ENCODE peak calls at places on chromosomes 12 and 14, in four cellular contexts. E is fibroblast of lung, F is HCT116, Q is choroid plexus epithelial cell. L is an unnamed sample.

GRCh38 chr14:98953544-98954346 is 318.3 kb downstream of the BCL11B start:
- DNase-seq in E (peak; percentile 79), F (no peak), Q (no peak), L (no peak)

GRCh38 chr14:77158175-77158908 is 16.8 kb upstream of the ZDHHC22 start:
- DNase-seq in E (peak; percentile 76), F (no peak), Q (peak; percentile 57), L (peak; percentile 27)

GRCh38 chr14:99688210-99688581 is 4.1 kb downstream of the CYP46A1 start:
- DNase-seq in E (no peak), F (no peak), Q (no peak), L (no peak)

GRCh38 chr12:26043139-26044006 is 81.5 kb downstream of the BHLHE41 start:
- DNase-seq in E (peak; percentile 35), F (no peak), Q (no peak), L (no peak)

GRCh38 chr14:34081126-34081575 is 130.3 kb upstream of the EGLN3 start:
- DNase-seq in E (peak; percentile 85), F (no peak), Q (peak; percentile 65), L (peak; percentile 75)

GRCh38 chr12:88726806-88727722 is 146.8 kb upstream of the KITLG start:
- DNase-seq in E (peak; percentile 39), F (no peak), Q (no peak), L (no peak)

GRCh38 chr14:93800038-93800937 is 12.0 kb upstream of the PRIMA1 start:
- DNase-seq in E (no peak), F (no peak), Q (no peak), L (no peak)

GRCh38 chr14:61453103-61453767 is 131.9 kb downstream of the PRKCH start:
- DNase-seq in E (no peak), F (no peak), Q (no peak), L (no peak)

GRCh38 chr12:130460611-130461478 is 123.2 kb downstream of the PIWIL1 start:
- DNase-seq in E (no peak), F (no peak), Q (no peak), L (no peak)

GRCh38 chr14:20486700-20487401 is 17.6 kb downstream of the PNP start:
- DNase-seq in E (no peak), F (no peak), Q (no peak), L (no peak)

GRCh38 chr14:94612174-94612573 is at the start of gene SERPINA3:
- DNase-seq in E (peak; percentile 40), F (no peak), Q (peak; percentile 76), L (no peak)

GRCh38 chr12:110436231-110436630 is 13.9 kb downstream of the ARPC3 start:
- DNase-seq in E (peak; percentile 21), F (no peak), Q (peak; percentile 39), L (no peak)

GRCh38 chr12:56097738-56098137 is 6.6 kb upstream of the PA2G4 start:
- DNase-seq in E (no peak), F (no peak), Q (no peak), L (no peak)

GRCh38 chr12:12079291-12079690 is 8.6 kb downstream of the BCL2L14 start:
- DNase-seq in E (peak; percentile 74), F (no peak), Q (peak; percentile 58), L (no peak)

GRCh38 chr12:863285-863684 is 86.2 kb downstream of the RAD52 start:
- DNase-seq in E (no peak), F (no peak), Q (no peak), L (no peak)

GRCh38 chr12:108302471-108303311 is 36.4 kb downstream of the CMKLR1 start:
- DNase-seq in E (peak; percentile 34), F (no peak), Q (peak; percentile 63), L (peak; percentile 25)

GRCh38 chr14:32087173-32087861 is 10.2 kb downstream of the ARHGAP5 start:
- DNase-seq in E (peak; percentile 85), F (peak; percentile 83), Q (peak; percentile 93), L (no peak)

GRCh38 chr12:75837700-75838099 is 193.9 kb downstream of the PHLDA1 start:
- DNase-seq in E (no peak), F (no peak), Q (no peak), L (no peak)

GRCh38 chr12:79933580-79934264 is 1.2 kb downstream of the PPP1R12A start:
- DNase-seq in E (peak; percentile 12), F (no peak), Q (peak; percentile 23), L (no peak)

GRCh38 chr14:67882973-67883372 is 63.4 kb downstream of the RAD51B start:
- DNase-seq in E (no peak), F (no peak), Q (peak; percentile 5), L (no peak)

GRCh38 chr12:108060910-108061309 is 68.2 kb upstream of the WSCD2 start:
- DNase-seq in E (no peak), F (no peak), Q (no peak), L (no peak)

GRCh38 chr14:100755649-100756048 is 29.0 kb downstream of the DLK1 start:
- DNase-seq in E (peak; percentile 69), F (peak; percentile 63), Q (no peak), L (no peak)

GRCh38 chr12:74370608-74371216 is 166.9 kb upstream of the ATXN7L3B start:
- DNase-seq in E (peak; percentile 70), F (no peak), Q (peak; percentile 4), L (no peak)

GRCh38 chr12:47651368-47652254 is 54.2 kb downstream of the RPAP3 start:
- DNase-seq in E (peak; percentile 56), F (peak; percentile 3), Q (peak; percentile 88), L (peak; percentile 39)

GRCh38 chr14:25570483-25570882 is 520.5 kb upstream of the STXBP6 start:
- DNase-seq in E (no peak), F (no peak), Q (no peak), L (no peak)

GRCh38 chr12:3722368-3722767 is 30.5 kb downstream of the CRACR2A start:
- DNase-seq in E (no peak), F (no peak), Q (no peak), L (no peak)

GRCh38 chr14:67457782-67458181 is 30.7 kb downstream of the TMEM229B start:
- DNase-seq in E (peak; percentile 39), F (no peak), Q (peak; percentile 11), L (no peak)

GRCh38 chr12:3489057-3489456 is 1.9 kb upstream of the PRMT8 start:
- DNase-seq in E (peak; percentile 35), F (no peak), Q (peak; percentile 62), L (no peak)

GRCh38 chr14:105064001-105064400 is 1.2 kb downstream of the GPR132 start:
- DNase-seq in E (no peak), F (no peak), Q (no peak), L (no peak)
- H3K4me3 ChIP-seq in E (no peak overlapping the region), F (no peak overlapping the region), Q (no peak overlapping the region), L (no peak overlapping the region)

GRCh38 chr12:116863275-116863767 is 17.9 kb downstream of the HRK start:
- DNase-seq in E (peak; percentile 51), F (peak; percentile 54), Q (peak; percentile 55), L (peak; percentile 35)
- TF ChIP-seq CTCF in E (peak; percentile 56), F (peak; percentile 78), Q (peak; percentile 65), L (peak; percentile 82)

GRCh38 chr14:64918216-64918615 is 4.0 kb downstream of the CHURC1 start:
- DNase-seq in E (peak; percentile 53), F (no peak), Q (no peak), L (no peak)
- H3K4me3 ChIP-seq in E (no peak overlapping the region), F (no peak overlapping the region), Q (no peak overlapping the region), L (no peak overlapping the region)

GRCh38 chr12:106348411-106348810 is 9.1 kb upstream of the POLR3B start:
- DNase-seq in E (peak; percentile 5), F (no peak), Q (no peak), L (no peak)

GRCh38 chr12:106341086-106341879 is 16.3 kb upstream of the POLR3B start:
- DNase-seq in E (no peak), F (no peak), Q (no peak), L (no peak)

GRCh38 chr12:106343213-106343509 is 14.4 kb upstream of the POLR3B start:
- DNase-seq in E (no peak), F (no peak), Q (no peak), L (no peak)

GRCh38 chr12:106342397-106343212 is 14.9 kb upstream of the POLR3B start:
- DNase-seq in E (peak; percentile 76), F (no peak), Q (peak; percentile 67), L (peak; percentile 27)

GRCh38 chr12:106345739-106346138 is 11.8 kb upstream of the POLR3B start:
- DNase-seq in E (peak; percentile 64), F (peak; percentile 51), Q (peak; percentile 81), L (peak; percentile 42)
- TF ChIP-seq CTCF in E (peak; percentile 53), F (peak; percentile 39), Q (peak; percentile 70), L (peak; percentile 51)

GRCh38 chr14:44339256-44339655 is 167.8 kb downstream of the FSCB start:
- DNase-seq in E (peak; percentile 47), F (no peak), Q (no peak), L (no peak)

GRCh38 chr14:44339862-44340261 is 167.2 kb downstream of the FSCB start:
- DNase-seq in E (no peak), F (no peak), Q (no peak), L (no peak)
- H3K4me3 ChIP-seq in E (no peak overlapping the region), F (no peak overlapping the region), Q (no peak overlapping the region), L (no peak overlapping the region)

GRCh38 chr12:2317819-2318218 is 265.0 kb downstream of the CACNA1C start:
- DNase-seq in E (no peak), F (no peak), Q (no peak), L (no peak)
- TF ChIP-seq CTCF in E (no peak), F (no peak), Q (no peak), L (no peak)

L was measured in HFF-Myc.